ENCODE peak calls at places on chromosomes 2 and 18, in five cellular contexts. K, N, X, E and S are unnamed samples.

GRCh38 chr18:111292-112014 is 46.9 kb upstream of the USP14 start:
- DNase-seq in K (no peak), N (peak; percentile 63), X (peak; percentile 84), E (peak; percentile 85), S (peak; percentile 79)

GRCh38 chr18:10518595-10519273 is 7.1 kb upstream of the NAPG start:
- DNase-seq in K (no peak), N (peak; percentile 88), X (no peak), E (no peak), S (peak; percentile 37)

GRCh38 chr2:12050381-12050780 is 303.9 kb downstream of the LPIN1 start:
- DNase-seq in K (peak; percentile 13), N (peak; percentile 95), X (peak; percentile 80), E (no peak), S (no peak)

GRCh38 chr2:119487434-119488244 is 36.6 kb downstream of the SCTR start:
- DNase-seq in K (no peak), N (no peak), X (no peak), E (no peak), S (no peak)

GRCh38 chr18:4172491-4172890 is 282.6 kb downstream of the DLGAP1 start:
- DNase-seq in K (no peak), N (no peak), X (no peak), E (no peak), S (no peak)

GRCh38 chr2:166106431-166107015 is 21.3 kb downstream of the SCN1A start:
- DNase-seq in K (peak; percentile 13), N (peak; percentile 44), X (peak; percentile 28), E (no peak), S (peak; percentile 31)

GRCh38 chr2:99670768-99671734 is 181.2 kb upstream of the REV1 start:
- DNase-seq in K (no peak), N (no peak), X (no peak), E (no peak), S (no peak)

GRCh38 chr2:204339212-204339715 is 206.0 kb upstream of the PARD3B start:
- DNase-seq in K (no peak), N (no peak), X (no peak), E (no peak), S (peak; percentile 16)

GRCh38 chr2:73333564-73333963 is 40.2 kb upstream of the EGR4 start:
- DNase-seq in K (no peak), N (no peak), X (no peak), E (no peak), S (no peak)

GRCh38 chr2:10721344-10722251 is at the start of gene ATP6V1C2:
- DNase-seq in K (no peak), N (peak; percentile 27), X (peak; percentile 47), E (peak; percentile 71), S (peak; percentile 90)

GRCh38 chr18:22342625-22343024 is 75.1 kb downstream of the CTAGE1 start:
- DNase-seq in K (peak; percentile 59), N (peak; percentile 30), X (no peak), E (no peak), S (no peak)

GRCh38 chr2:21043744-21044532 is at the start of gene APOB:
- DNase-seq in K (no peak), N (no peak), X (no peak), E (peak; percentile 69), S (peak; percentile 65)

GRCh38 chr2:136362676-136363390 is 244.9 kb upstream of the CXCR4 start:
- DNase-seq in K (no peak), N (no peak), X (peak; percentile 82), E (no peak), S (no peak)

GRCh38 chr2:161078211-161078539 is 82.1 kb upstream of the TANK start:
- DNase-seq in K (no peak), N (no peak), X (no peak), E (no peak), S (peak; percentile 14)

GRCh38 chr2:101442667-101443061 is 32.2 kb downstream of the RFX8 start:
- DNase-seq in K (no peak), N (no peak), X (no peak), E (peak; percentile 45), S (peak; percentile 53)

GRCh38 chr2:204280239-204280638 is 265.0 kb upstream of the PARD3B start:
- DNase-seq in K (no peak), N (no peak), X (no peak), E (no peak), S (no peak)

GRCh38 chr2:233061007-233061590 is 957 bp downstream of the INPP5D start:
- DNase-seq in K (peak; percentile 63), N (no peak), X (peak; percentile 75), E (no peak), S (no peak)

GRCh38 chr2:119024152-119024551 is 82.2 kb downstream of the MARCO start:
- DNase-seq in K (no peak), N (no peak), X (no peak), E (no peak), S (no peak)

GRCh38 chr2:226556050-226556449 is 243.6 kb downstream of the IRS1 start:
- DNase-seq in K (no peak), N (peak; percentile 14), X (no peak), E (no peak), S (no peak)

GRCh38 chr2:84846041-84846663 is 34.7 kb downstream of the TRABD2A start:
- DNase-seq in K (no peak), N (no peak), X (peak; percentile 40), E (no peak), S (no peak)

GRCh38 chr18:64720781-64721464 is 572.0 kb upstream of the LINC00305 start:
- DNase-seq in K (no peak), N (no peak), X (no peak), E (peak; percentile 8), S (no peak)